ENCODE peak calls at places on chromosomes 1 and 21, in four cellular contexts. X is uterus, Z is GM23248, G is heart right ventricle. Y is an unnamed sample. For H3K27me3, the result is how much of the 10 kb centered on the place peaks cover.

GRCh38 chr1:109579496-109579895 is 31.1 kb downstream of the GNAI3 start:
- DNase-seq in X (no peak), Z (peak), G (no peak), Y (no peak)

GRCh38 chr1:204709021-204709420 is 23.5 kb upstream of the LRRN2 start:
- DNase-seq in X (no peak), Z (no peak), G (no peak), Y (no peak)

GRCh38 chr21:25906554-25906953 is 171.8 kb downstream of the GABPA start:
- DNase-seq in X (no peak), Z (no peak), G (no peak), Y (no peak)

GRCh38 chr1:8481650-8482380 is 163.9 kb downstream of the SLC45A1 start:
- DNase-seq in X (no peak), Z (peak), G (no peak), Y (no peak)

GRCh38 chr21:25323356-25323949 is 283.8 kb downstream of the MRPL39 start:
- DNase-seq in X (no peak), Z (no peak), G (no peak), Y (no peak)

GRCh38 chr1:20100632-20101355 is 18.5 kb downstream of the PLA2G2D start:
- DNase-seq in X (no peak), Z (peak), G (peak), Y (no peak)

GRCh38 chr1:98044766-98045165 is 123.9 kb upstream of the DPYD start:
- DNase-seq in X (no peak), Z (peak), G (no peak), Y (peak)

GRCh38 chr1:223363856-223364684 is at the start of gene SUSD4:
- DNase-seq in X (no peak), Z (peak), G (peak), Y (peak)

GRCh38 chr1:24155011-24155782 is 12.3 kb upstream of the IL22RA1 start:
- DNase-seq in X (no peak), Z (peak), G (no peak), Y (no peak)

GRCh38 chr1:24275510-24275909 is 43.6 kb upstream of the GRHL3 start:
- DNase-seq in X (no peak), Z (peak), G (no peak), Y (no peak)

GRCh38 chr1:16061255-16061654 is 12.2 kb downstream of the FAM131C start:
- DNase-seq in X (no peak), Z (no peak), G (no peak), Y (no peak)

GRCh38 chr1:157404614-157405013 is 147.7 kb downstream of the FCRL5 start:
- DNase-seq in X (no peak), Z (no peak), G (no peak), Y (no peak)

GRCh38 chr1:31412732-31413404 is at the start of gene SERINC2:
- DNase-seq in X (no peak), Z (peak), G (no peak), Y (peak)

GRCh38 chr1:220843481-220844011 is 35.7 kb upstream of the HLX start:
- DNase-seq in X (peak), Z (no peak), G (peak), Y (no peak)

GRCh38 chr1:241460098-241460873 is 59.3 kb downstream of the FH start:
- DNase-seq in X (no peak), Z (no peak), G (no peak), Y (no peak)

GRCh38 chr1:243421784-243422183 is 165.9 kb downstream of the SDCCAG8 start:
- DNase-seq in X (peak), Z (peak), G (no peak), Y (peak)

GRCh38 chr1:45894921-45895320 is 91.5 kb downstream of the MAST2 start:
- DNase-seq in X (no peak), Z (no peak), G (no peak), Y (no peak)

GRCh38 chr21:15667824-15668223 is 62.0 kb upstream of the USP25 start:
- DNase-seq in X (no peak), Z (no peak), G (no peak), Y (no peak)

GRCh38 chr1:64133036-64133435 is 70.4 kb upstream of the UBE2U start:
- DNase-seq in X (no peak), Z (peak), G (no peak), Y (no peak)

GRCh38 chr1:224502459-224503160 is 68.0 kb upstream of the WDR26 start:
- DNase-seq in X (no peak), Z (no peak), G (peak), Y (no peak)

GRCh38 chr1:94725566-94725965 is 94.6 kb upstream of the SLC44A3 start:
- DNase-seq in X (no peak), Z (peak), G (no peak), Y (no peak)

GRCh38 chr1:50667272-50667671 is 244.0 kb upstream of the DMRTA2 start:
- DNase-seq in X (no peak), Z (no peak), G (no peak), Y (no peak)

GRCh38 chr1:196305216-196305615 is 303.0 kb downstream of the KCNT2 start:
- DNase-seq in X (no peak), Z (no peak), G (no peak), Y (no peak)

GRCh38 chr1:184425449-184426277 is 38.8 kb downstream of the C1orf21 start:
- DNase-seq in X (peak), Z (no peak), G (no peak), Y (no peak)

GRCh38 chr1:94707321-94708298 is 112.5 kb upstream of the SLC44A3 start:
- DNase-seq in X (peak), Z (peak), G (peak), Y (no peak)

GRCh38 chr1:117589531-117589930 is 16.3 kb upstream of the TENT5C start:
- DNase-seq in X (no peak), Z (no peak), G (no peak), Y (no peak)

GRCh38 chr1:238961790-238962189 is 424.6 kb upstream of the CHRM3 start:
- DNase-seq in X (no peak), Z (no peak), G (no peak), Y (no peak)

GRCh38 chr21:45154511-45155508 is 80.4 kb downstream of the ADARB1 start:
- DNase-seq in X (no peak), Z (peak), G (no peak), Y (no peak)

GRCh38 chr1:220182656-220183055 is 88.7 kb downstream of the IARS2 start:
- DNase-seq in X (no peak), Z (no peak), G (no peak), Y (no peak)

GRCh38 chr1:47201179-47201578 is 11.3 kb upstream of the PDZK1IP1 start:
- DNase-seq in X (no peak), Z (no peak), G (no peak), Y (no peak)

GRCh38 chr1:80776286-80776685 is 1024.4 kb upstream of the ADGRL2 start:
- DNase-seq in X (no peak), Z (no peak), G (no peak), Y (no peak)

GRCh38 chr1:201128962-201129361 is 2.0 kb upstream of the ASCL5 start:
- DNase-seq in X (no peak), Z (no peak), G (no peak), Y (no peak)

GRCh38 chr1:170685166-170685565 is 21.2 kb downstream of the PRRX1 start:
- DNase-seq in X (no peak), Z (peak), G (no peak), Y (no peak)

GRCh38 chr1:240117930-240118329 is 26.2 kb downstream of the FMN2 start:
- DNase-seq in X (no peak), Z (no peak), G (no peak), Y (no peak)

GRCh38 chr21:42942244-42942643 is 16.8 kb upstream of the ERVH48-1 start:
- DNase-seq in X (no peak), Z (no peak), G (no peak), Y (no peak)

GRCh38 chr1:3000671-3001470 is 20.4 kb upstream of the ACTRT2 start:
- DNase-seq in X (no peak), Z (no peak), G (no peak), Y (peak)

GRCh38 chr21:44428281-44428942 is 26.9 kb upstream of the LRRC3 start:
- DNase-seq in X (no peak), Z (peak), G (no peak), Y (peak)

DNA sequence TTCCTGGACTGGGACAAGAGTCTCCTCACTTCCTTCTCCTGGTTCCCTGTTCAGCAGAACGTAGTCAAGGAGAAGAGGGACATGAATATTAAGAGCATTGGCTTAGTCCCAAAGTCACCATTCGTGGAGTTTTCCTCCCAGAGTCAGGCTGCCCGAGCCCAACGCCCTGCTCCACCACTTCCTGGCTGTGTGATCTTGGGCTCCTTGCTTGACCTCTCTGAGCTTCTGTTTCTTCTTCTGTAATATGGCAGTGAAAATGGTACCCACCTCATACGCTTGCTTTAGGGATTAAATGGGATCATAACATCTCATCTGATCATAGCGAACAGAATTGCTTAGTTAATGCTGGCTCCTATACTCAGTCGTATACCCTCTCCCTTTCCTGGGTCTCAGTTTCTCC is 12.0 kb upstream of the CASZ1 start:
- DNase-seq in X (no peak), Z (no peak), G (no peak), Y (no peak)
- H3K27me3 ChIP-seq in X (under half), Z (half or more), G (under half), Y (under half)

GRCh38 chr1:43659384-43659783 is 9.4 kb downstream of the KDM4A start:
- DNase-seq in X (no peak), Z (no peak), G (no peak), Y (no peak)
- H3K27ac ChIP-seq in X (no peak), Z (no peak), G (no peak), Y (no peak)

DNA sequence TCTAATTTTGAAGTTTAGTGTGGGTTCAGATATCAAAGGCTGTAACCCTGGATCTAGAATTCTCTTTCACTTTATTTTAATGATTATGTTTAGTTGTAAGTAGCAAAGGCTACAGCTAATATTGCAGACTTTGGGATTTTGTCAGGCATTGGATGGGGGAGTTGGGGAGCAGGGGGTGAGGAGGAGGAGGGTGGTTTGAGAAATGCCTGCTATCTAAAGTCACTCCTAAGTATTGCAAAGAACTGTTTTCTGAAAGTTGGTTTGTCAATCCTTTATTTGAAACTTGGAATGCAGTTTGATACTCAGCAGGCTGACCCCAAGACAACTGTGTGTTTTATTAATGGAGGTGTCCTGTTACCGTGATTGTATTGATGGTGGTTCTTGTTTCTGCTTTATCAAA is 1.2 kb downstream of the NTPCR start:
- DNase-seq in X (no peak), Z (no peak), G (no peak), Y (no peak)
- H3K4me3 ChIP-seq in X (peak), Z (peak), G (peak), Y (peak)

GRCh38 chr1:202302166-202302565 is 39.6 kb downstream of the UBE2T start:
- DNase-seq in X (no peak), Z (no peak), G (no peak), Y (no peak)
- H3K27me3 ChIP-seq in X (under half), Z (under half), G (under half), Y (under half)

GRCh38 chr1:206899717-206900116 is 2.5 kb downstream of the IL24 start:
- DNase-seq in X (no peak), Z (no peak), G (no peak), Y (no peak)

GRCh38 chr1:206898909-206899431 is 1.7 kb downstream of the IL24 start:
- DNase-seq in X (no peak), Z (no peak), G (no peak), Y (no peak)

GRCh38 chr1:206900149-206900548 is 2.9 kb downstream of the IL24 start:
- DNase-seq in X (no peak), Z (no peak), G (no peak), Y (no peak)

GRCh38 chr1:206897175-206897574 is at the start of gene IL24:
- DNase-seq in X (no peak), Z (peak), G (no peak), Y (no peak)

DNA sequence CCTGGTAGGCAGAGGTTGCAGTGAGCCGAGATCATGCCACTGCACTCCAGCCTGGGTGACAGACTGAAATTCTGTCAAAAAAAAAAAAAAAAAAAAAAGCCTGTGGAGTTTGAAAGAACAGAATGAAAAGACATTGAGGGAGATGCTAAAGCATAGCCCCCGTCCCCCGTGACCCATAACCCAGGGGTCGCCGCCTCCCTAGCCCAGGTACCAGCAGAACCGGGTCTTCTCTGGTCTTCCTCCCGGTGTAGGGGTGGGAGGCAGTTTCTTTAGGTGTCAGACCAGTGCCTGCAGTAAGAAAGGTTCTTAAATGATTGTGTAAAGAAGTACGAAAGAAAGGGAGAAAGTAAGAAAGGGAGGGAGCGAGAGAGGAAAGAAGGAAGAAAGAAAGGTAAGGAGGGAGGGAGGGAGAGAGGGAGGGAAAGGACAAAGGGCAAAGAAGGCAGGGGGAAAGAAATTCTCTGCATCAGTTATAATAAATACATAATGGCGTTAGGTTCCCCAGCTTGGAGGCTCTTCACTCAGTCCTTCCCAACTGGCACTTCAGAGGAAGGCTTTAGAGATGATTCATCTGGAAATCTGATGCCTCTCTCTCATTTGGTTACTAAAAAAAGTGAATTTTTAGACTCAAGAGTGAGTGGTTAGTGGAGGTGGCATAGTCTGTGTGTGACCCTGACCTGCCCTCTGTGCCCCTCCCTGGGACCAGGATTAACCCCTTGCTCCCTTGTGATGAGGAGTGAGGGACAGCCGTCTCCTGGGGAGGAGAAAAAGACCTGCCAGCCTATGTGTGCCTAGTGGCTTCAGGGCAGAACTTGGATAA is 1.1 kb downstream of the IL24 start:
- DNase-seq in X (no peak), Z (peak), G (no peak), Y (no peak)
- H3K27ac ChIP-seq in X (no peak), Z (peak), G (no peak), Y (no peak)

DNA sequence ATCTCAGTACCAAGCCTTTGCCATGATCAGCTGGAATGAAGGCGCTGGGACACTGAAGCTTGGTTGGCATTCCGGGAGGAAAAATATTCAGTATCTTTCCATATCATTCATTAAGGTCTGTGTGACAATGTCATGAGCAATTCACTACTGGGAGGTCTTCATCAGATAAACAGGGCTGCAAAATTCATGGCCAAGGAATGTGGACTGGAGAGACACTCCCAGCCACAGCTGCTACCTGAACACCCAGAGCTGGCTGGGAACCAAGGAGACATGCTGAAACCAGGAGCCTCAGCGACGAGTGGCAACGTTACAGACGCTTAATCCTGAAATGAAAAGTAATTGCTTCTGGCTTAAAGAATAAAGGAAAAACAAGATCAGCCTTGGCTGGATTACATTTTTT is 30.6 kb upstream of the DDAH1 start:
- DNase-seq in X (no peak), Z (peak), G (no peak), Y (peak)
- H3K4me3 ChIP-seq in X (no peak), Z (peak), G (no peak), Y (no peak)

GRCh38 chr21:22250355-22250754 is 1252.1 kb downstream of the NCAM2 start:
- DNase-seq in X (no peak), Z (no peak), G (no peak), Y (no peak)
- H3K27me3 ChIP-seq in X (under half), Z (under half), G (under half), Y (under half)

DNA sequence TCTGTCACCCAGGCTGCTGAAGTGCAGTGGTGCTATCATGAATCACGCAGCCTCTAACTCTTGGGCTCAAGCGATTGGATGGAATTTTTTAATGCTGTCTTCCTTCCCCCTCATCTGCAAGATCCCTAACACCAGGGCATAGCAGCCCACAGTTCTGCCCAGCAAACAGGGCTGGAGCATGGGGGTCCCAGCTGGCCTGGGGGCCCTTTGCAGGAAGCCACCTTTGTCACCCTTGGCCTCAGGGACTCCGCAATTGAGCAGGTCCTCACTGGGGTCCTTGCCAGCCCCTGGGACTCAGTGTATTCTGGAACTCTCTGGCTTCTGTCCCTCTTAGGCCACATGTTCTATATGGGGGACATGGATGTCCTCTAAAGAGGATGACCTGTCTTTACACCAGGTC is 13.1 kb upstream of the EDN2 start:
- DNase-seq in X (no peak), Z (no peak), G (no peak), Y (no peak)
- H3K27ac ChIP-seq in X (peak), Z (no peak), G (peak), Y (no peak)

GRCh38 chr1:155513300-155513926 is 49.2 kb downstream of the ASH1L start:
- DNase-seq in X (no peak), Z (peak), G (no peak), Y (no peak)
- H3K4me3 ChIP-seq in X (no peak), Z (no peak), G (no peak), Y (no peak)

GRCh38 chr21:41707231-41707988 is 59.4 kb downstream of the RIPK4 start:
- DNase-seq in X (no peak), Z (no peak), G (no peak), Y (no peak)
- H3K27me3 ChIP-seq in X (under half), Z (under half), G (under half), Y (under half)

Y was measured in left lung.